ENCODE peak calls at places on chromosomes 7 and 10, in six cellular contexts. Y is endothelial cell of umbilical vein, U is adipocyte, T is colonic mucosa, P is HCT116, C is DND-41. W is an unnamed sample.

GRCh38 chr7:423312-424260 is 96.1 kb downstream of the PDGFA start:
- DNase-seq in Y (no peak), U (no peak), T (no peak), P (no peak), C (no peak), W (no peak)

GRCh38 chr10:64637939-64638338 is 1116.7 kb downstream of the REEP3 start:
- DNase-seq in Y (no peak), U (no peak), T (no peak), P (no peak), C (no peak), W (no peak)

GRCh38 chr7:119482209-119482608 is 790.8 kb upstream of the KCND2 start:
- DNase-seq in Y (no peak), U (peak; percentile 21), T (no peak), P (peak; percentile 43), C (peak; percentile 13), W (peak; percentile 93)

GRCh38 chr10:13206546-13207443 is 27.4 kb downstream of the UCMA start:
- DNase-seq in Y (peak; percentile 49), U (peak; percentile 69), T (no peak), P (peak; percentile 13), C (no peak), W (peak; percentile 47)

GRCh38 chr10:103502849-103503660 is 9.6 kb downstream of the NEURL1 start:
- DNase-seq in Y (no peak), U (no peak), T (no peak), P (no peak), C (no peak), W (no peak)

GRCh38 chr7:130926021-130926691 is 192.1 kb upstream of the KLF14 start:
- DNase-seq in Y (no peak), U (no peak), T (no peak), P (no peak), C (no peak), W (no peak)

GRCh38 chr10:122163182-122164027 is 107.7 kb upstream of the BTBD16 start:
- DNase-seq in Y (peak; percentile 49), U (peak; percentile 66), T (no peak), P (no peak), C (no peak), W (no peak)

GRCh38 chr10:110151467-110151866 is 55.9 kb upstream of the MXI1 start:
- DNase-seq in Y (no peak), U (no peak), T (peak; percentile 96), P (no peak), C (no peak), W (no peak)

GRCh38 chr10:69466158-69466490 is 14.9 kb downstream of the TSPAN15 start:
- DNase-seq in Y (no peak), U (no peak), T (no peak), P (no peak), C (no peak), W (no peak)

GRCh38 chr10:48533951-48534720 is 70.7 kb downstream of the ARHGAP22 start:
- DNase-seq in Y (no peak), U (peak; percentile 48), T (no peak), P (no peak), C (no peak), W (no peak)

GRCh38 chr7:71173955-71174354 is 42.0 kb downstream of the GALNT17 start:
- DNase-seq in Y (no peak), U (no peak), T (no peak), P (no peak), C (no peak), W (no peak)

GRCh38 chr7:155295511-155295910 is 2.2 kb upstream of the INSIG1 start:
- DNase-seq in Y (no peak), U (no peak), T (no peak), P (no peak), C (no peak), W (no peak)

GRCh38 chr7:50656141-50656895 is 91.1 kb upstream of the DDC start:
- DNase-seq in Y (no peak), U (no peak), T (no peak), P (no peak), C (no peak), W (peak; percentile 37)

GRCh38 chr10:129656642-129657041 is 189.6 kb downstream of the MGMT start:
- DNase-seq in Y (no peak), U (no peak), T (no peak), P (no peak), C (no peak), W (no peak)

GRCh38 chr10:67784584-67784983 is 53.4 kb downstream of the DNAJC12 start:
- DNase-seq in Y (no peak), U (peak; percentile 43), T (no peak), P (no peak), C (no peak), W (no peak)

GRCh38 chr10:116783011-116783655 is 40.8 kb upstream of the HSPA12A start:
- DNase-seq in Y (no peak), U (no peak), T (no peak), P (no peak), C (no peak), W (no peak)

DNA sequence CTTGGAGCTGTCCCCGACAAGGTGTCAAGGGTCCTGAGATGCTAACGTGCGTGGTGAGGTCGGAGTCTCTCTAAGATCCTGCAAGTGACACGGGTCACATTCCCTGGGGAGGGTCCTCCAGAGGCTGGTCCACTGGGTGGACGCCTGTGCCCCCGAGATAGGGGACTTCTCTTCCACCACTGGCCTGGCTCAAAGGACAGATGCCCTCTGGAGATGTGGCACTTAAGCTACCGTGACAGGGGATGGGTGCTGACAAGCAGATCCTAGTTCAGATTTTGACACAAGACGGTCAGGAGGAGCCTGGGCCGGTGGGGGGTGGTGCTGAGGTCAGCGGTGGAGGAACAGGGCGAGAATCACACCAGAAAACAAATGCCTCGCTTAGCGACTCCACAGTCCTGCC is 178.0 kb downstream of the ADARB2 start:
- DNase-seq in Y (no peak), U (no peak), T (no peak), P (no peak), C (no peak), W (no peak)
- H3K4me1 ChIP-seq in Y (no peaks in the 10 kb centered on the region), U (no peaks in the 10 kb centered on the region), T (no peaks in the 10 kb centered on the region), P (no peaks in the 10 kb centered on the region), C (no peaks in the 10 kb centered on the region), W (no peaks in the 10 kb centered on the region)

GRCh38 chr10:70890917-70891431 is 2.6 kb upstream of the PCBD1 start:
- DNase-seq in Y (no peak), U (peak; percentile 14), T (peak; percentile 34), P (no peak), C (no peak), W (no peak)

GRCh38 chr10:70892631-70893030 is 4.3 kb upstream of the PCBD1 start:
- DNase-seq in Y (no peak), U (no peak), T (no peak), P (no peak), C (no peak), W (no peak)

GRCh38 chr10:70893227-70894006 is 5.1 kb upstream of the PCBD1 start:
- DNase-seq in Y (no peak), U (no peak), T (no peak), P (no peak), C (no peak), W (no peak)

GRCh38 chr10:70889291-70889690 is 926 bp upstream of the PCBD1 start:
- DNase-seq in Y (no peak), U (no peak), T (no peak), P (no peak), C (no peak), W (no peak)

DNA sequence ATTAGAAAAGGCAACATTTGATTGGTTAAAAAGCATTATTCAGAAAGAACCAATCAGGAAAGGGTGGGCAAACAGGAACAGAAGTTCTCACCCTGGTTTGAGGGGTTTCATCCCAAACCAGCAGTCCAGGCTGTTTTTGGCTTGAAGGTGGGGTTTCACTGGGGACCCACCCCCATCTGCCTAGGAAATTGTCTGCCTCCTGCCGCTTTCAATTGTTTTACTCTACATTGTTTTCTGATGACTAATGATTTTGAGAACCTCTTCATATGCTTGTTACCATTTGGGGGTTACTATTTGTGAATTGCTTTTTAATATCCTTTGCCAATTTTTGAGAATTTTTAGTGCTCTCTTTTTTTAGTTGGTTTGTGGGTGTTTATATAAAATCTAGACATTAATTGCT is 3.3 kb upstream of the PCBD1 start:
- DNase-seq in Y (peak; percentile 36), U (no peak), T (no peak), P (no peak), C (no peak), W (no peak)
- H3K9ac ChIP-seq in Y (no peak overlapping the region), U (no peak overlapping the region), T (no peak overlapping the region), P (no peak overlapping the region), C (no peak overlapping the region), W (no peak overlapping the region)

GRCh38 chr7:40983106-40983505 is 719.8 kb downstream of the INHBA start:
- DNase-seq in Y (no peak), U (no peak), T (no peak), P (no peak), C (no peak), W (no peak)
- H3K4me1 ChIP-seq in Y (no peaks in the 10 kb centered on the region), U (peaks cover 15% of the 10 kb centered on the region), T (no peaks in the 10 kb centered on the region), P (no peaks in the 10 kb centered on the region), C (no peaks in the 10 kb centered on the region), W (no peaks in the 10 kb centered on the region)

DNA sequence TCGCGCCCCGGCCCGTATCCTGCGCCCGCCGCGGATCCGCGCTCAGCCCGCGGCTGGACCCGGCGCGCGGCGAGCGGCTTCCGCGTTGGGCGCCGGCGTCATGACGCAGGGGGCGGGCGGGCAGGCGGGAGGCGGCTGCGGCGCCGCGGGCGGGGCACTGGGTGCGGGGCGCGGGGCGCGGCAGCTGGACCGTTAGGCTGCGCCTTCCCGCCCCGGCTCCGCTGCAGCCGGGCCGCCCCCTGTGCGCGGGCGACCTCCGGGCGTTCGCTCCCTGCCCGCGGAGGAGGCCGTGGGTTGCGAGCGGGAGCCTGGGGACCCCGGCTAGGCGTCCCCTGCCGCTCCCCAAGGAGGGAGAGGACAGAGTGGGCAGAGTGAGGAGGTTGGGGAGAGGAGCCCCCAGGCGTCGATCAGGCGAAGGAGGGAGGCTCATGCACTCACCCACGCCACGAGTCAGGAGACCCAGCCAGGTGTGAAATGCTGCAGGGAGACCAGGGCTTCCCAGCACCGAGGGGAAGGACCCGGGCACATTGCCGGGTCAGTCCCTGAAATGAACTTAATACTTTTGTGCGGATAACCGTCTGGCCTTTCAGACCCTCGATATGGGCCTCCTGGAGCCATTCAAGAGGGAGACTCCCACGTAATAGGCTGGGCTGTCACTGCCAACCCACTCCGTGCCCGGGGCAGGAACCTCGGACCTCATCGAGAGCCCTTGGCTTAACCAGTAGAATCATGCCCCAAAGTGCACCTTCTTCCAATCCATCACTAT is at the start of gene PIP4K2A:
- DNase-seq in Y (peak; percentile 58), U (peak; percentile 94), T (peak; percentile 73), P (peak; percentile 15), C (peak; percentile 74), W (peak; percentile 80)
- H3K9ac ChIP-seq in Y (peak within 1 kb of the TSS; percentile 78), U (peak within 1 kb of the TSS; percentile 95), T (peak within 1 kb of the TSS; percentile 81), P (peak within 1 kb of the TSS; percentile 89), C (peak within 1 kb of the TSS; percentile 65), W (peak within 1 kb of the TSS; percentile 81)

DNA sequence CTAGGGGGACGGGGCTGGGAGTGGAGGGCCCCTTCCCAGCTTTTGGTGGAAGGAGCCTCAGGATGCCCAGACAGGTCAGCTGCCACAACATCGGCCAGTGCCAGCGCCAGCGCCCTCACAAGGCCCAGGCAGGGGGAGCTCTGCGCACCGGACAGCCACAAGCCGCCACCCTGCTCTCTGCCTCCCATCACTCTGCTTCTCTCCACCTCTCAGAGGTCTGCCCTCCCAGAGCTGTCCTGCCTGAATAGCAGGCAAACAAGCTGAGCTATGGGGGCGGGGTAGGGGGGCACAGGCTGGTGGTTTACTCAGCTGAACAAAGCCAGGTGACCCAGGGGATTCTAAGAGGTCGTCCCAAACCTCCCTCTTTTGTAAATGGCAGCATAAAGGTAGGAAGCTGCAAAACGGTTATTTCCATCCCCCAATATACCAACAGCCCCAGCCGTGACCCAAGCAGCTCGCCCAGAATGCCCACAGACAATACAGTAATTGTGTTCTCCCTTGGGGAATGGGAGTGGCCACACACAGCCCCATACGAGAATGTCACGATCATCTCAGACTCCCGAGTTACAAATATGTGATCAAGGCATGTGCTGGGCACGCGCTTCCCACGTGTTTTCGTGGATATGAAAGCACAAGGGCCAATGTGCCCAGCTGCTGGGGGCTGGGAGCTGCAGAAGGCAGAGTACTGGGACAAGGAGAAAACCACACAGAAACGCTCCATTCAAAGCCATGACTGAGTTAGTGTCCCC is 19.7 kb downstream of the FAM53B start:
- DNase-seq in Y (no peak), U (no peak), T (no peak), P (no peak), C (no peak), W (no peak)
- H3K4me1 ChIP-seq in Y (peaks cover 13% of the 10 kb centered on the region), U (peaks cover 54% of the 10 kb centered on the region), T (peaks cover 59% of the 10 kb centered on the region), P (no peaks in the 10 kb centered on the region), C (peaks cover 80% of the 10 kb centered on the region), W (peaks cover 58% of the 10 kb centered on the region)

W was measured in MM.1S.